ENCODE peak calls at places on chromosomes 12 and 14, in eight cellular contexts. H is thoracic aorta, K is colonic mucosa, X is HepG2, U is GM23338, E is psoas muscle, Z is left ventricle myocardium inferior, L is MM.1S. B is an unnamed sample. For H3K4me1, the result is how much of the 10 kb centered on the place peaks cover.

GRCh38 chr12:40208707-40209106 is 16.1 kb upstream of the LRRK2 start:
- DNase-seq in U (no peak), X (no peak), E (no peak), L (peak), K (no peak), H (no peak), Z (no peak), B (no peak)

GRCh38 chr12:1443421-1444141 is 150.8 kb downstream of the FBXL14 start:
- DNase-seq in K (no peak), E (no peak), H (no peak), Z (no peak), L (no peak), U (no peak), X (no peak), B (no peak)

GRCh38 chr12:65965358-65965757 is 141.1 kb downstream of the HMGA2 start:
- DNase-seq in U (peak), L (no peak), K (no peak), X (no peak), H (no peak), E (no peak), Z (no peak), B (no peak)

GRCh38 chr14:67491741-67492504 is 3.4 kb upstream of the TMEM229B start:
- DNase-seq in K (no peak), L (no peak), X (no peak), H (no peak), U (no peak), Z (peak), E (no peak), B (no peak)

GRCh38 chr12:41967668-41968649 is 176.7 kb downstream of the GXYLT1 start:
- DNase-seq in E (no peak), H (no peak), X (no peak), U (peak), Z (no peak), K (no peak), L (no peak), B (no peak)

GRCh38 chr14:95156153-95156764 is 1.1 kb downstream of the DICER1 start:
- DNase-seq in L (peak), H (no peak), Z (no peak), K (peak), X (no peak), U (no peak), E (no peak), B (no peak)

GRCh38 chr12:20601668-20602280 is 93.4 kb upstream of the SLCO1C1 start:
- DNase-seq in X (peak), H (no peak), K (no peak), Z (no peak), E (no peak), L (peak), U (peak), B (no peak)

GRCh38 chr14:64503184-64503433 is 529 bp downstream of the ZBTB25 start:
- DNase-seq in U (peak), E (no peak), X (no peak), K (no peak), L (no peak), Z (no peak), H (no peak), B (no peak)

GRCh38 chr14:102933618-102934231 is 11.3 kb downstream of the AMN start:
- DNase-seq in Z (no peak), K (no peak), L (no peak), E (no peak), X (peak), U (no peak), H (no peak), B (no peak)

GRCh38 chr12:122323311-122324019 is 57.2 kb upstream of the VPS33A start:
- DNase-seq in Z (no peak), X (no peak), U (no peak), K (no peak), L (no peak), H (no peak), E (no peak), B (no peak)

GRCh38 chr14:55535521-55536207 is 44.3 kb upstream of the KTN1 start:
- DNase-seq in K (no peak), U (no peak), E (no peak), Z (no peak), H (no peak), X (no peak), L (no peak), B (no peak)

GRCh38 chr14:106848330-106849121 is 1322.1 kb downstream of the TMEM121 start:
- DNase-seq in H (no peak), E (no peak), L (no peak), K (peak), X (peak), U (no peak), Z (no peak), B (no peak)

GRCh38 chr12:71397433-71397954 is 42.1 kb upstream of the LGR5 start:
- DNase-seq in X (no peak), E (no peak), K (no peak), Z (no peak), H (no peak), U (no peak), L (no peak), B (no peak)

GRCh38 chr12:69598174-69598753 is 12.4 kb downstream of the LRRC10 start:
- DNase-seq in K (no peak), E (no peak), X (no peak), U (no peak), H (no peak), Z (no peak), L (no peak), B (no peak)

GRCh38 chr14:36048667-36049066 is 127.9 kb downstream of the PTCSC3 start:
- DNase-seq in H (no peak), E (no peak), L (no peak), X (no peak), U (no peak), Z (peak), K (no peak), B (no peak)

GRCh38 chr14:75009176-75009575 is 6.5 kb downstream of the EIF2B2 start:
- DNase-seq in Z (no peak), E (no peak), L (no peak), K (no peak), U (no peak), H (no peak), X (no peak), B (no peak)

GRCh38 chr14:26444745-26445144 is 153.1 kb downstream of the NOVA1 start:
- DNase-seq in Z (no peak), H (no peak), E (no peak), L (peak), U (peak), X (no peak), K (no peak), B (no peak)

GRCh38 chr12:117028254-117028653 is 71.0 kb downstream of the TESC start:
- DNase-seq in L (no peak), E (no peak), X (no peak), Z (no peak), K (no peak), H (no peak), U (no peak), B (no peak)

GRCh38 chr14:63287661-63288483 is 30.9 kb downstream of the GPHB5 start:
- DNase-seq in X (no peak), U (no peak), L (no peak), H (no peak), E (no peak), Z (no peak), K (no peak), B (no peak)

GRCh38 chr14:35881280-35881679 is 55.1 kb downstream of the BRMS1L start:
- DNase-seq in H (no peak), X (no peak), E (no peak), K (no peak), Z (no peak), L (no peak), U (no peak), B (no peak)

GRCh38 chr14:89452281-89452680 is 35.2 kb upstream of the FOXN3 start:
- DNase-seq in X (no peak), U (no peak), E (no peak), K (no peak), Z (no peak), H (no peak), L (no peak), B (no peak)

GRCh38 chr14:90487031-90487430 is 90.2 kb downstream of the CALM1 start:
- DNase-seq in H (no peak), Z (peak), E (no peak), U (peak), K (no peak), L (no peak), X (no peak), B (no peak)

GRCh38 chr12:112685321-112685720 is 106.2 kb upstream of the RPH3A start:
- DNase-seq in Z (no peak), K (no peak), E (no peak), L (no peak), X (no peak), H (no peak), U (no peak), B (no peak)

GRCh38 chr12:92987846-92988621 is 58.9 kb upstream of the EEA1 start:
- DNase-seq in U (peak), Z (peak), H (no peak), K (no peak), E (peak), L (peak), X (peak), B (peak)

GRCh38 chr14:39472078-39472477 is 39.8 kb upstream of the FBXO33 start:
- DNase-seq in H (no peak), X (no peak), K (no peak), Z (no peak), E (no peak), L (no peak), U (no peak), B (no peak)

GRCh38 chr14:44586910-44587309 is 79.8 kb upstream of the FSCB start:
- DNase-seq in H (no peak), Z (no peak), E (no peak), U (no peak), K (no peak), L (no peak), X (no peak), B (no peak)

GRCh38 chr14:39376671-39377403 is 55.4 kb downstream of the FBXO33 start:
- DNase-seq in U (peak), Z (no peak), H (no peak), L (no peak), X (peak), E (no peak), K (no peak), B (no peak)

GRCh38 chr12:104314242-104314614 is 10.7 kb downstream of the EID3 start:
- DNase-seq in L (no peak), E (no peak), K (no peak), Z (no peak), H (no peak), X (no peak), U (no peak), B (no peak)

GRCh38 chr14:31339743-31340142 is 80.6 kb downstream of the HEATR5A start:
- DNase-seq in H (no peak), K (no peak), X (no peak), L (no peak), E (no peak), U (no peak), Z (no peak), B (no peak)

GRCh38 chr12:10301103-10301502 is 6.6 kb upstream of the KLRD1 start:
- DNase-seq in K (no peak), H (no peak), L (no peak), E (no peak), X (no peak), Z (no peak), U (no peak), B (no peak)

GRCh38 chr14:69331206-69331605 is 66.9 kb downstream of the ERH start:
- DNase-seq in K (no peak), E (no peak), X (no peak), U (no peak), L (no peak), Z (no peak), H (no peak), B (no peak)
- H3K27ac ChIP-seq in K (no peak), E (no peak), X (no peak), U (no peak), L (no peak), Z (no peak), H (no peak), B (no peak)

DNA sequence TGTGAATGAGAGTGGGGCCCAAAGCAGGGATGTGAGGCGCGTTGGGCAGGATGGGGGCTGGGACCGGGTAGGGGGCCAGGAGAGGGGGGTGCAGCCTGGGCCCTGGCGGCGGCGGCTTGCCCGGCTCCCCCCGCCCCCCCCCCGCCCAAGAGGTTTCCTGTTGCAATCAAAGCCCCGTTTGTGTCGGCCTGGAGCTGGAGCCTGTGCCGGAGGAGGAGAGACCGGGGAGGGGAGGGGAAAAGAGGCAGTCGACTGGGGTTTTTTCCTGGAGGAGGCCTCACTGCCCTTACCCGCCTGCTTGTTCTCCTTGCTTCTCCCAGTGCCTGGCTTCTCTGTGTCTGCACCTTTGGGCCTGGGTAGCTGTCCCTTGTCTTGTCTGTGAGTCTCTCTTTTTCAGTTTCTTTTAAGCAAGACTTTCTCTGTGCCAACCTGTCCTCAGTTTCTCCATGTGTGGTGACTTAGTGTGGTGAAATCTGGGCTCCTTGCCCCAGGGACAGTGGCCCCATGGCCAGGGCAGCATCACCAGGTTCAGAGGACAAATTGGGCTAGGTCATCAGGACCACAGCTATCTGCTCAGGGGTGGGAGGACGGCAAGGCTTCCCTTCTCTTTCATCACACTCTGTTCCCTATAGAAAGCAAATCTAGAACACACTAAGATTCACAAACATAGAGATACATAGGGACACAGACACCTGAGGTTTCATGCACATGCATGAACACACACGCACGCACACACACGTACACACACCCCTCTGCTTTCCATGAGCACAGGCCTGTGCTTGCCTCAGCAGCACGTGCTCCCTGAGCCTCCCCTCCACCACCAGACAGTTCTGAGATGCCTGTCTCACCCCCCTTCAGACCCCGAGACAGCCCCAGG is 8.4 kb downstream of the RARG start:
- DNase-seq in H (no peak), L (no peak), Z (peak), X (no peak), K (no peak), E (no peak), U (peak), B (no peak)
- H3K4me1 ChIP-seq in H (under half), L (under half), Z (half or more), X (under half), K (under half), E (under half), U (under half), B (under half)

GRCh38 chr14:51131516-51131915 is 36.6 kb upstream of the TRIM9 start:
- DNase-seq in U (no peak), H (no peak), Z (no peak), X (no peak), L (no peak), K (no peak), E (no peak), B (no peak)

GRCh38 chr14:51129130-51129529 is 34.2 kb upstream of the TRIM9 start:
- DNase-seq in K (no peak), E (no peak), U (peak), Z (no peak), H (no peak), X (peak), L (no peak), B (no peak)
- TF ChIP-seq CTCF in K (no peak), E (no peak), U (peak), Z (no peak), H (no peak), X (peak), L (no peak), B (no peak)

GRCh38 chr12:123934829-123935228 is 37.8 kb downstream of the CCDC92 start:
- DNase-seq in X (no peak), H (no peak), L (no peak), Z (no peak), K (no peak), E (no peak), U (no peak), B (peak)
- H3K27ac ChIP-seq in X (no peak), H (no peak), L (no peak), Z (no peak), K (no peak), E (no peak), U (no peak), B (no peak)

DNA sequence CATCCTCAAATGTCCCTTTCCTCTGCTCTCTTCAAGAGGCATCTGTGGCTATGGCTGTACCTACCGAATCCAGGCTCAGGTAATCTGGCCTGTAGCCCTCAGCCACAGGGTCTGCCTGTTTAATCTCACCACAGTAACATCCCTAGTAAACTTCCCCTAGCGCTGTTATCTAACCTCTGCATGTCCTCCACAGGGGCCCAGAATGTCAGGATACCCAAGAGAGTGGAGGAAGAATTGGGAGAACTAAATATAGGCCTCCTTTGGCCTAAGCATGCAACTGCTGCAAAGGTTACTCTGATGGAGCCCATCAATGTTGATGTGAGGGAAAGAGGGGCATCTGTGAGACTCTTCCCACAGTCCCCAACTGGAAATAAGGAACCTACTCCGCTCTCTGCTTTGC is 63.2 kb upstream of the IFNG-AS1 start:
- DNase-seq in K (no peak), X (no peak), L (no peak), H (no peak), U (no peak), Z (no peak), E (no peak), B (no peak)
- H3K4me1 ChIP-seq in K (under half), X (under half), L (under half), H (under half), U (under half), Z (under half), E (under half), B (under half)

GRCh38 chr14:72619881-72620280 is 274.0 kb downstream of the DPF3 start:
- DNase-seq in Z (no peak), K (peak), H (no peak), E (no peak), L (no peak), X (no peak), U (no peak), B (no peak)
- TF ChIP-seq CTCF in Z (no peak), K (no peak), H (no peak), E (no peak), L (no peak), X (no peak), U (no peak), B (no peak)

B was measured in upper lobe of right lung.